ENCODE peak calls at places on chromosomes 11 and 22, in seven cellular contexts. C is cardiac muscle cell, G is thoracic aorta, N is cardiac fibroblast, X is PC-9, B is heart left ventricle, O is psoas muscle. F is an unnamed sample.

GRCh38 chr22:45531944-45532631 is 29.4 kb downstream of the FBLN1 start:
- DNase-seq in C (no peak), B (no peak), O (no peak), G (no peak), N (no peak), X (no peak), F (no peak)

GRCh38 chr22:20581503-20582170 is 74.2 kb downstream of the MED15 start:
- DNase-seq in G (no peak), O (no peak), C (no peak), N (no peak), X (no peak), B (no peak), F (no peak)

GRCh38 chr11:67006029-67006884 is 16.7 kb upstream of the SYT12 start:
- DNase-seq in G (no peak), B (peak; percentile 62), X (peak; percentile 79), C (no peak), N (peak; percentile 37), O (peak; percentile 47), F (peak; percentile 47)

GRCh38 chr11:132346558-132347148 is 976.2 kb downstream of the NTM start:
- DNase-seq in C (no peak), X (no peak), N (no peak), B (no peak), G (no peak), O (no peak), F (no peak)

GRCh38 chr22:27435839-27436581 is 365.5 kb downstream of the MN1 start:
- DNase-seq in B (peak; percentile 85), X (peak; percentile 26), C (peak; percentile 86), O (peak; percentile 58), G (no peak), N (peak; percentile 48), F (no peak)

GRCh38 chr11:77396911-77397310 is 77.0 kb downstream of the PAK1 start:
- DNase-seq in O (no peak), B (no peak), C (peak; percentile 46), G (no peak), N (no peak), X (no peak), F (no peak)

GRCh38 chr11:11186249-11186648 is 166.8 kb downstream of the CSNK2A3 start:
- DNase-seq in O (no peak), C (no peak), G (no peak), X (no peak), N (no peak), B (no peak), F (no peak)

GRCh38 chr22:50170453-50171318 is at the start of gene PANX2:
- DNase-seq in G (no peak), B (no peak), C (peak; percentile 27), N (no peak), O (peak; percentile 16), X (no peak), F (no peak)

GRCh38 chr11:83122050-83122449 is 34.9 kb upstream of the PCF11 start:
- DNase-seq in B (no peak), X (no peak), C (no peak), N (no peak), O (no peak), G (no peak), F (no peak)

GRCh38 chr22:37588540-37589215 is 8.8 kb upstream of the LGALS2 start:
- DNase-seq in G (no peak), B (no peak), X (peak; percentile 66), O (no peak), N (no peak), C (no peak), F (no peak)

GRCh38 chr11:13169709-13170108 is 107.9 kb upstream of the BMAL1 start:
- DNase-seq in C (peak; percentile 94), O (no peak), N (peak; percentile 90), G (no peak), X (peak; percentile 50), B (no peak), F (no peak)

GRCh38 chr11:2207212-2207611 is 35.6 kb upstream of the TH start:
- DNase-seq in N (no peak), X (no peak), G (no peak), B (no peak), O (no peak), C (no peak), F (peak; percentile 4)

GRCh38 chr11:69834811-69835800 is 15.9 kb upstream of the FGF3 start:
- DNase-seq in B (no peak), C (peak; percentile 11), N (no peak), O (no peak), G (no peak), X (no peak), F (no peak)

GRCh38 chr11:23539556-23539955 is 679.3 kb upstream of the CCDC179 start:
- DNase-seq in N (no peak), B (no peak), O (no peak), G (no peak), C (no peak), X (no peak), F (no peak)

GRCh38 chr11:976431-977160 is 50.9 kb downstream of the AP2A2 start:
- DNase-seq in O (no peak), X (no peak), C (peak; percentile 70), N (peak; percentile 25), G (no peak), B (no peak), F (peak; percentile 19)

GRCh38 chr11:125454047-125454446 is 42.0 kb downstream of the FEZ1 start:
- DNase-seq in X (no peak), O (no peak), N (no peak), C (no peak), B (no peak), G (no peak), F (no peak)

GRCh38 chr22:45344339-45344738 is 34.6 kb downstream of the FAM118A start:
- DNase-seq in G (no peak), O (no peak), N (no peak), B (no peak), C (peak; percentile 25), X (no peak), F (no peak)

GRCh38 chr22:46809153-46809885 is 46.9 kb downstream of the TBC1D22A start:
- DNase-seq in O (no peak), C (no peak), N (no peak), G (no peak), B (no peak), X (no peak), F (no peak)

GRCh38 chr11:14537134-14537599 is 17.0 kb upstream of the PSMA1 start:
- DNase-seq in G (no peak), N (peak; percentile 57), C (peak; percentile 67), O (no peak), X (no peak), B (no peak), F (peak; percentile 61)

GRCh38 chr22:17086301-17086700 is 1.5 kb downstream of the IL17RA start:
- DNase-seq in X (no peak), C (no peak), B (no peak), N (peak; percentile 42), O (no peak), G (no peak), F (no peak)
- H3K4me3 ChIP-seq in X (no peak overlapping the region), C (no peak overlapping the region), B (peak overlapping the region; percentile 79), N (peak overlapping the region; percentile 89), O (peak overlapping the region; percentile 82), G (peak overlapping the region; percentile 98), F (peak overlapping the region; percentile 92)

GRCh38 chr22:42282943-42283287 is 12.5 kb upstream of the TCF20 start:
- DNase-seq in O (no peak), B (no peak), G (no peak), X (no peak), C (peak; percentile 12), N (no peak), F (no peak)

GRCh38 chr22:42284643-42285181 is 14.3 kb upstream of the TCF20 start:
- DNase-seq in X (no peak), O (no peak), G (no peak), N (no peak), B (no peak), C (no peak), F (no peak)

GRCh38 chr22:42282252-42282942 is 11.9 kb upstream of the TCF20 start:
- DNase-seq in O (no peak), N (no peak), B (peak; percentile 13), C (no peak), G (no peak), X (no peak), F (no peak)

GRCh38 chr22:42284230-42284591 is 13.8 kb upstream of the TCF20 start:
- DNase-seq in X (no peak), G (no peak), O (no peak), C (no peak), B (peak; percentile 1), N (no peak), F (no peak)

GRCh38 chr22:42283288-42284229 is 13.1 kb upstream of the TCF20 start:
- DNase-seq in B (peak; percentile 25), X (no peak), C (peak; percentile 27), G (no peak), O (no peak), N (no peak), F (no peak)
- H3K4me3 ChIP-seq in B (peak overlapping the region; percentile 29), X (no peak overlapping the region), C (peak overlapping the region; percentile 29), G (peak overlapping the region; percentile 69), O (peak overlapping the region; percentile 46), N (peak overlapping the region; percentile 24), F (peak overlapping the region; percentile 33)

DNA sequence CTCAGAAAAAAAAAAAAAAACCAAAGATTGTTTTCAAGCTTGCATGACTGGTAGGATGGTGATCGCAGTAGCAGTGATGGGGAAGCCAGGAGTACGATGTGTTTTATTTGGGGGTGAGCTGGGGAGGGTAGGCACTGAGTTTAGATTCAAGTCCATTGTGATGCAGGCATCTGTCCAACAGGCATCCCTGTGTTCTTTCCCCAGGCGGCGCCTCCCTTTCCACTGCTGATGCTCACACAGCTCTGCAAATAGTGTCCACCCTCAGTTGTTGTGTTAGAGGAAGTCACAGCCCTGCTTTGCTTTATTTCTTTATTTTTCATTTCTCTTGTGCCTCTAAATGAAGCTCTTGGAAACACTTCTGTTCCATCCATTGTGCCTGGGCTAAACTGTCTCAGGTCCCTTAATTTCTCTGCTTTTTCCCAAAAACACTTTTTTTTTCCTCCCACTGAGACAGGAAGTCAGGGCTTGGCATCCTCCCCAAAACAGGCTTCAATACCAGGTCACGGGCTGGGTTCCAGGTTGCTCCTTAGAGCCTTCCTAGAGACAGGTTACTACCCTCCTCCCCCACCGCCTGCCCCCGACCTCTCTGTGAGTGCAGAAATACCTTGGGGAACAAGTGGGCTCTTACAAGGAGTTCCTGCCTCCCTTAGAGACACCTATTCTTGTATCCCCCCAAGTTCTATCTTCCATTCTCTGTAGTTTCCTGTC is 38.6 kb upstream of the HSPA8 start:
- DNase-seq in B (no peak), X (no peak), C (peak; percentile 63), O (peak; percentile 27), G (no peak), N (peak; percentile 26), F (no peak)
- H3K4me3 ChIP-seq in B (no peak overlapping the region), X (no peak overlapping the region), C (no peak overlapping the region), O (no peak overlapping the region), G (no peak overlapping the region), N (no peak overlapping the region), F (no peak overlapping the region)

DNA sequence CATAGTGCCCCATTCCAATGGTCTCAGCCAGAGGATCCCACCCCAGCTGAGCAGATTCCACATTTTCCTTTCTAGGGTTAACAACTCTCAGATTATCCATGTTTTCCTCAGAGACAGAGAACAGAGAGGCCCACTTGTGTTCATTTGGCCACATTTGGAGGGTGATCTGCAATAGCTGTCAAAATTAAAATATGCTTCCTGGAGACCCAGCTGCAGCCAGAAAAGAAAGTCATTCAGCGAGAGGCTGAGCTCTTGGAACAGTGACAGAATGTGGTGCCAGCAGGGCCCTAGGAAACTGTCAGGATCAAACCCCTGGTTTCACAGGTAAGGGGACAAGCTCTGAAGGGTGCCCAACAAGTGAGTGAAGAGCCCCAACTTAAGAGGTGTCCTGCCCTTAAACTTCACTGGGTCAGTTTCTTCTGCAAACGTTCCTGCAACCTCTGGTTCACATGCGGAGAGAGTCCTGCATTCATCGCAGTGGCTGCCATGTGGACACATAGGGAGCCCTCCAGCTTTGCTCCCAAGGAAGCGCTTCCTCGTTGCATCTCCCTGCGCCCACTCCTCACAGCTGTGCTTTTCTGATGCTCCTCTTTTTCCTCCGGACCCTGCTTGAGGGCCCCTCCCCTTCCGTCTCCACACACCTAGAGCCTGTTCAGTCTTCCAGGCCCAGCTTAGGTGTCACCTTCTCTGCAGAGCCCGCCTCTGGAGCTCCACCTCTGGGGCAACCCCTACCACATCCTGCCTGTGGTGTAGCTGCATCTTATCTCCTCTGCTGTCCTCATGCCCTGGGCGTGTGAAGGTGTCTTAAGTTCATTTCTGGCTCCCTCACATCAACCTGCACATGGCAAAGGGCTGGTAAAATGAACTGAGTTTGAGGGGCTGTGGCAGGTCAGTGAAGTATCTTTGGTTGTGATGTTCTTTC is 3.9 kb downstream of the UCP3 start:
- DNase-seq in X (no peak), B (no peak), C (no peak), G (no peak), O (no peak), N (no peak), F (no peak)
- H3K4me3 ChIP-seq in X (no peak overlapping the region), B (no peak overlapping the region), C (no peak overlapping the region), G (no peak overlapping the region), O (peak overlapping the region; percentile 75), N (no peak overlapping the region), F (no peak overlapping the region)

F was measured in tibial nerve.